ENCODE peak calls at places on chromosomes 16 and 17, in ten cellular contexts. I is glutamatergic neuron; G is neural crest cell; H is smooth muscle cell of the brain vasculature; F is NCI-H1092; O is activated naive CD8-positive, alpha-beta T cell treated with anti-CD3 and anti-CD28 coated beads for 36 hours; K is HL-60; Q is KBM-7; D is stimulated activated CD4-positive, alpha-beta T cell treated with anti-CD3 and anti-CD28 coated beads, Interleukin-4, amount 100 ng/mL, for 1 hour; J is MV-4-11. X is an unnamed sample.

GRCh38 chr17:20981046-20981920 is 61.5 kb downstream of the USP22 start:
- DNase-seq in I (no peak), G (no peak), H (no peak), F (no peak), O (no peak), K (no peak), Q (no peak), D (no peak), J (no peak), X (no peak)

GRCh38 chr17:32596666-32597065 is 109.9 kb downstream of the CDK5R1 start:
- DNase-seq in I (peak), G (no peak), H (no peak), F (no peak), O (peak), K (no peak), Q (no peak), D (no peak), J (no peak), X (no peak)

GRCh38 chr16:28261916-28262315 is 30.4 kb upstream of the SBK1 start:
- DNase-seq in I (no peak), G (no peak), H (no peak), F (no peak), O (no peak), K (no peak), Q (no peak), D (no peak), J (no peak), X (no peak)

GRCh38 chr16:85762970-85763369 is 12.1 kb upstream of the C16orf74 start:
- DNase-seq in I (no peak), G (no peak), H (no peak), F (no peak), O (no peak), K (no peak), Q (no peak), D (no peak), J (no peak), X (no peak)

GRCh38 chr16:81521141-81521626 is 76.6 kb downstream of the CMIP start:
- DNase-seq in I (peak), G (no peak), H (no peak), F (no peak), O (peak), K (no peak), Q (peak), D (peak), J (peak), X (peak)

GRCh38 chr16:74297296-74297665 is 667 bp downstream of the PSMD7 start:
- DNase-seq in I (peak), G (no peak), H (no peak), F (no peak), O (peak), K (no peak), Q (peak), D (peak), J (no peak), X (no peak)

GRCh38 chr17:28745777-28746473 is 2.1 kb downstream of the TRAF4 start:
- DNase-seq in I (no peak), G (no peak), H (no peak), F (no peak), O (no peak), K (no peak), Q (no peak), D (no peak), J (no peak), X (no peak)

GRCh38 chr16:58222532-58223316 is 24.8 kb upstream of the CSNK2A2 start:
- DNase-seq in I (no peak), G (no peak), H (no peak), F (no peak), O (no peak), K (no peak), Q (no peak), D (no peak), J (no peak), X (no peak)

GRCh38 chr17:78369791-78370381 is 8.6 kb upstream of the PGS1 start:
- DNase-seq in I (no peak), G (no peak), H (no peak), F (no peak), O (no peak), K (no peak), Q (no peak), D (no peak), J (no peak), X (no peak)

GRCh38 chr17:44408786-44409185 is 19.3 kb upstream of the ITGA2B start:
- DNase-seq in I (no peak), G (no peak), H (no peak), F (no peak), O (no peak), K (no peak), Q (no peak), D (no peak), J (no peak), X (no peak)

GRCh38 chr16:48182979-48183537 is 27.3 kb upstream of the ABCC12 start:
- DNase-seq in I (no peak), G (no peak), H (no peak), F (no peak), O (no peak), K (no peak), Q (no peak), D (no peak), J (no peak), X (no peak)

GRCh38 chr17:48755346-48755745 is 26.8 kb upstream of the HOXB13 start:
- DNase-seq in I (no peak), G (no peak), H (no peak), F (no peak), O (no peak), K (no peak), Q (peak), D (no peak), J (peak), X (no peak)

GRCh38 chr17:17235212-17236174 is 1.5 kb downstream of the FLCN start:
- DNase-seq in I (no peak), G (no peak), H (peak), F (no peak), O (no peak), K (no peak), Q (peak), D (no peak), J (peak), X (peak)

GRCh38 chr16:85381738-85382592 is 231.2 kb upstream of the GSE1 start:
- DNase-seq in I (peak), G (no peak), H (no peak), F (peak), O (no peak), K (no peak), Q (peak), D (no peak), J (peak), X (no peak)

GRCh38 chr16:28932339-28933141 is 769 bp downstream of the CD19 start:
- DNase-seq in I (no peak), G (no peak), H (no peak), F (no peak), O (no peak), K (no peak), Q (no peak), D (no peak), J (no peak), X (no peak)

GRCh38 chr17:67011527-67012175 is 32.7 kb upstream of the CACNG1 start:
- DNase-seq in I (no peak), G (no peak), H (no peak), F (no peak), O (no peak), K (no peak), Q (no peak), D (no peak), J (no peak), X (no peak)

GRCh38 chr17:7426896-7427488 is 1.6 kb downstream of the SPEM2 start:
- DNase-seq in I (no peak), G (no peak), H (no peak), F (no peak), O (no peak), K (no peak), Q (no peak), D (no peak), J (no peak), X (no peak)

GRCh38 chr17:16889088-16889465 is 82.8 kb downstream of the TNFRSF13B start:
- DNase-seq in I (no peak), G (no peak), H (no peak), F (no peak), O (no peak), K (no peak), Q (no peak), D (no peak), J (no peak), X (no peak)

GRCh38 chr17:9140550-9141422 is 119.5 kb downstream of the NTN1 start:
- DNase-seq in I (no peak), G (no peak), H (no peak), F (no peak), O (no peak), K (no peak), Q (no peak), D (no peak), J (no peak), X (no peak)

GRCh38 chr17:64091571-64091970 is 38.4 kb downstream of the ERN1 start:
- DNase-seq in I (no peak), G (no peak), H (no peak), F (no peak), O (no peak), K (no peak), Q (no peak), D (no peak), J (no peak), X (no peak)

GRCh38 chr16:47213761-47214440 is 70.2 kb upstream of the NETO2 start:
- DNase-seq in I (no peak), G (no peak), H (no peak), F (no peak), O (no peak), K (no peak), Q (no peak), D (no peak), J (no peak), X (no peak)

GRCh38 chr16:30142672-30143346 is 19.8 kb upstream of the MAPK3 start:
- DNase-seq in I (no peak), G (no peak), H (no peak), F (no peak), O (no peak), K (peak), Q (peak), D (no peak), J (peak), X (no peak)

GRCh38 chr16:1505912-1506311 is 12.8 kb downstream of the TELO2 start:
- DNase-seq in I (no peak), G (no peak), H (no peak), F (no peak), O (no peak), K (no peak), Q (no peak), D (no peak), J (no peak), X (no peak)

GRCh38 chr17:42133461-42134041 is 10.9 kb downstream of the HSPB9 start:
- DNase-seq in I (no peak), G (no peak), H (no peak), F (peak), O (no peak), K (no peak), Q (no peak), D (no peak), J (no peak), X (no peak)

GRCh38 chr17:56121661-56122060 is 31.6 kb upstream of the ANKFN1 start:
- DNase-seq in I (no peak), G (no peak), H (no peak), F (no peak), O (no peak), K (no peak), Q (peak), D (no peak), J (no peak), X (no peak)

GRCh38 chr17:70521821-70522256 is 352.5 kb downstream of the KCNJ2 start:
- DNase-seq in I (no peak), G (no peak), H (no peak), F (peak), O (no peak), K (no peak), Q (no peak), D (no peak), J (no peak), X (no peak)

GRCh38 chr16:72427786-72428480 is 256.0 kb upstream of the PMFBP1 start:
- DNase-seq in I (no peak), G (no peak), H (no peak), F (no peak), O (no peak), K (no peak), Q (no peak), D (no peak), J (no peak), X (peak)

GRCh38 chr17:80964231-80964856 is 27.3 kb upstream of the CHMP6 start:
- DNase-seq in I (peak), G (no peak), H (no peak), F (no peak), O (no peak), K (no peak), Q (no peak), D (no peak), J (no peak), X (no peak)

GRCh38 chr17:59300941-59301340 is 30.5 kb upstream of the YPEL2 start:
- DNase-seq in I (no peak), G (no peak), H (no peak), F (no peak), O (no peak), K (no peak), Q (no peak), D (no peak), J (peak), X (no peak)

GRCh38 chr17:81200695-81201580 is 21.8 kb downstream of the CEP131 start:
- DNase-seq in I (peak), G (peak), H (peak), F (no peak), O (no peak), K (peak), Q (peak), D (no peak), J (peak), X (peak)

GRCh38 chr17:27294689-27295630 is 1.0 kb downstream of the WSB1 start:
- DNase-seq in I (no peak), G (peak), H (peak), F (no peak), O (peak), K (peak), Q (peak), D (no peak), J (peak), X (no peak)

GRCh38 chr17:50350733-50351132 is 4.8 kb downstream of the XYLT2 start:
- DNase-seq in I (no peak), G (no peak), H (no peak), F (no peak), O (no peak), K (no peak), Q (no peak), D (no peak), J (no peak), X (no peak)

GRCh38 chr16:68369697-68370096 is 58.9 kb downstream of the PRMT7 start:
- DNase-seq in I (no peak), G (no peak), H (no peak), F (no peak), O (peak), K (peak), Q (peak), D (no peak), J (peak), X (no peak)

GRCh38 chr16:75385507-75386152 is 47.7 kb downstream of the CFDP1 start:
- DNase-seq in I (no peak), G (no peak), H (peak), F (peak), O (no peak), K (no peak), Q (peak), D (no peak), J (peak), X (no peak)

GRCh38 chr16:88957887-88958577 is 19.0 kb downstream of the CBFA2T3 start:
- DNase-seq in I (no peak), G (no peak), H (no peak), F (no peak), O (no peak), K (no peak), Q (peak), D (no peak), J (peak), X (no peak)

X was measured in head of caudate nucleus.